ENCODE peak calls at places on chromosomes 5 and 9, in nine cellular contexts. One of them, this sample, is unnamed.

GRCh38 chr9:108534741-108535140 is 321.0 kb downstream of the ACTL7B start:
- DNase-seq in endothelial cell: no peak
- DNase-seq in foreskin fibroblast: peak
- DNase-seq in brain microvascular endothelial cell: peak
- DNase-seq in dorsolateral prefrontal cortex: no peak
- DNase-seq in CD8-positive, alpha-beta T cell: no peak
- DNase-seq in hepatocyte: no peak
- DNase-seq in B cell: no peak
- DNase-seq in H9: no peak
- DNase-seq in this sample: no peak

GRCh38 chr5:115558388-115558956 is 13.9 kb upstream of the FEM1C start:
- DNase-seq in endothelial cell: no peak
- DNase-seq in foreskin fibroblast: peak
- DNase-seq in brain microvascular endothelial cell: peak
- DNase-seq in dorsolateral prefrontal cortex: no peak
- DNase-seq in CD8-positive, alpha-beta T cell: no peak
- DNase-seq in hepatocyte: no peak
- DNase-seq in B cell: no peak
- DNase-seq in H9: no peak
- DNase-seq in this sample: no peak

GRCh38 chr9:34362614-34363013 is 14.1 kb downstream of the MYORG start:
- DNase-seq in endothelial cell: no peak
- DNase-seq in foreskin fibroblast: no peak
- DNase-seq in brain microvascular endothelial cell: no peak
- DNase-seq in dorsolateral prefrontal cortex: no peak
- DNase-seq in CD8-positive, alpha-beta T cell: no peak
- DNase-seq in hepatocyte: no peak
- DNase-seq in B cell: no peak
- DNase-seq in H9: no peak
- DNase-seq in this sample: no peak

GRCh38 chr9:107227696-107228258 is 55.3 kb upstream of the RAD23B start:
- DNase-seq in endothelial cell: no peak
- DNase-seq in foreskin fibroblast: no peak
- DNase-seq in brain microvascular endothelial cell: no peak
- DNase-seq in dorsolateral prefrontal cortex: no peak
- DNase-seq in CD8-positive, alpha-beta T cell: no peak
- DNase-seq in hepatocyte: no peak
- DNase-seq in B cell: no peak
- DNase-seq in H9: no peak
- DNase-seq in this sample: no peak

GRCh38 chr5:151022511-151023018 is 2.2 kb downstream of the GPX3 start:
- DNase-seq in endothelial cell: no peak
- DNase-seq in foreskin fibroblast: no peak
- DNase-seq in brain microvascular endothelial cell: no peak
- DNase-seq in dorsolateral prefrontal cortex: no peak
- DNase-seq in CD8-positive, alpha-beta T cell: no peak
- DNase-seq in hepatocyte: no peak
- DNase-seq in B cell: no peak
- DNase-seq in H9: no peak
- DNase-seq in this sample: no peak

GRCh38 chr5:59712836-59713487 is 180.6 kb downstream of the PDE4D start:
- DNase-seq in endothelial cell: no peak
- DNase-seq in foreskin fibroblast: no peak
- DNase-seq in brain microvascular endothelial cell: no peak
- DNase-seq in dorsolateral prefrontal cortex: no peak
- DNase-seq in CD8-positive, alpha-beta T cell: no peak
- DNase-seq in hepatocyte: no peak
- DNase-seq in B cell: no peak
- DNase-seq in H9: no peak
- DNase-seq in this sample: no peak

GRCh38 chr9:113399646-113400200 is 1.4 kb downstream of the ALAD start:
- DNase-seq in endothelial cell: no peak
- DNase-seq in foreskin fibroblast: no peak
- DNase-seq in brain microvascular endothelial cell: no peak
- DNase-seq in dorsolateral prefrontal cortex: no peak
- DNase-seq in CD8-positive, alpha-beta T cell: no peak
- DNase-seq in hepatocyte: no peak
- DNase-seq in B cell: no peak
- DNase-seq in H9: no peak
- DNase-seq in this sample: no peak

GRCh38 chr5:100667021-100667671 is 132.0 kb downstream of the FAM174A start:
- DNase-seq in endothelial cell: no peak
- DNase-seq in foreskin fibroblast: peak
- DNase-seq in brain microvascular endothelial cell: peak
- DNase-seq in dorsolateral prefrontal cortex: no peak
- DNase-seq in CD8-positive, alpha-beta T cell: no peak
- DNase-seq in hepatocyte: no peak
- DNase-seq in B cell: no peak
- DNase-seq in H9: no peak
- DNase-seq in this sample: no peak

GRCh38 chr9:122816163-122816867 is 12.1 kb downstream of the PDCL start:
- DNase-seq in endothelial cell: peak
- DNase-seq in foreskin fibroblast: no peak
- DNase-seq in brain microvascular endothelial cell: peak
- DNase-seq in dorsolateral prefrontal cortex: no peak
- DNase-seq in CD8-positive, alpha-beta T cell: no peak
- DNase-seq in hepatocyte: no peak
- DNase-seq in B cell: no peak
- DNase-seq in H9: no peak
- DNase-seq in this sample: peak

GRCh38 chr5:119996128-119996527 is 366.8 kb downstream of the FAM170A start:
- DNase-seq in endothelial cell: no peak
- DNase-seq in foreskin fibroblast: peak
- DNase-seq in brain microvascular endothelial cell: no peak
- DNase-seq in dorsolateral prefrontal cortex: no peak
- DNase-seq in CD8-positive, alpha-beta T cell: no peak
- DNase-seq in hepatocyte: no peak
- DNase-seq in B cell: no peak
- DNase-seq in H9: no peak
- DNase-seq in this sample: no peak

GRCh38 chr5:168796840-168797548 is 217.8 kb upstream of the PANK3 start:
- DNase-seq in endothelial cell: no peak
- DNase-seq in foreskin fibroblast: no peak
- DNase-seq in brain microvascular endothelial cell: no peak
- DNase-seq in dorsolateral prefrontal cortex: peak
- DNase-seq in CD8-positive, alpha-beta T cell: no peak
- DNase-seq in hepatocyte: no peak
- DNase-seq in B cell: no peak
- DNase-seq in H9: no peak
- DNase-seq in this sample: no peak

GRCh38 chr5:59485629-59486439 is 407.7 kb downstream of the PDE4D start:
- DNase-seq in endothelial cell: no peak
- DNase-seq in foreskin fibroblast: no peak
- DNase-seq in brain microvascular endothelial cell: no peak
- DNase-seq in dorsolateral prefrontal cortex: no peak
- DNase-seq in CD8-positive, alpha-beta T cell: no peak
- DNase-seq in hepatocyte: no peak
- DNase-seq in B cell: no peak
- DNase-seq in H9: no peak
- DNase-seq in this sample: no peak

GRCh38 chr5:138972230-138972629 is 97.1 kb upstream of the LRRTM2 start:
- DNase-seq in endothelial cell: no peak
- DNase-seq in foreskin fibroblast: peak
- DNase-seq in brain microvascular endothelial cell: no peak
- DNase-seq in dorsolateral prefrontal cortex: no peak
- DNase-seq in CD8-positive, alpha-beta T cell: no peak
- DNase-seq in hepatocyte: no peak
- DNase-seq in B cell: no peak
- DNase-seq in H9: no peak
- DNase-seq in this sample: no peak

DNA sequence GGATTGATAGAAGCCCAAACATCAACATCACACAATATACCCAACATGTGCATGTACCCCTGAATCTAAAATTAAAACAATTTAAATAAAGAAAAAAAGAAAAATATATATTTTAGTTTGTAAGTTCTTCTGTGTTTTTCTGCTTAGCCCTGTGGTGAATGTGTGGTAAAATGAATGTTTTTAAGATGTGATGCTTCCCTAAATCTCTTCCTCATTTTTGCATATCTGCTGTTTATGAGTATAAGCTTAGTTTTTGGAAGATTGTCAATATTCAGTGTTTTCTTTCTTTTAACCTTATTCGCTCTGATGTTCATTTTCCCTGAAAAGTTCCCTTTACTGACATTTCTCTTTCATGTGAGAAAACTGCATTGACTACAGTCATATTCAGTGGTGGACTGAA is 44.4 kb upstream of the DAB2 start:
- DNase-seq in endothelial cell: no peak
- DNase-seq in foreskin fibroblast: no peak
- DNase-seq in brain microvascular endothelial cell: no peak
- DNase-seq in dorsolateral prefrontal cortex: no peak
- DNase-seq in CD8-positive, alpha-beta T cell: no peak
- DNase-seq in hepatocyte: no peak
- DNase-seq in B cell: no peak
- DNase-seq in H9: no peak
- DNase-seq in this sample: no peak
- TF ChIP-seq CTCF in endothelial cell: no peak
- TF ChIP-seq CTCF in foreskin fibroblast: no peak
- TF ChIP-seq CTCF in brain microvascular endothelial cell: no peak
- TF ChIP-seq CTCF in dorsolateral prefrontal cortex: no peak
- TF ChIP-seq CTCF in CD8-positive, alpha-beta T cell: no peak
- TF ChIP-seq CTCF in hepatocyte: no peak
- TF ChIP-seq CTCF in B cell: no peak
- TF ChIP-seq CTCF in H9: no peak
- TF ChIP-seq CTCF in this sample: no peak

DNA sequence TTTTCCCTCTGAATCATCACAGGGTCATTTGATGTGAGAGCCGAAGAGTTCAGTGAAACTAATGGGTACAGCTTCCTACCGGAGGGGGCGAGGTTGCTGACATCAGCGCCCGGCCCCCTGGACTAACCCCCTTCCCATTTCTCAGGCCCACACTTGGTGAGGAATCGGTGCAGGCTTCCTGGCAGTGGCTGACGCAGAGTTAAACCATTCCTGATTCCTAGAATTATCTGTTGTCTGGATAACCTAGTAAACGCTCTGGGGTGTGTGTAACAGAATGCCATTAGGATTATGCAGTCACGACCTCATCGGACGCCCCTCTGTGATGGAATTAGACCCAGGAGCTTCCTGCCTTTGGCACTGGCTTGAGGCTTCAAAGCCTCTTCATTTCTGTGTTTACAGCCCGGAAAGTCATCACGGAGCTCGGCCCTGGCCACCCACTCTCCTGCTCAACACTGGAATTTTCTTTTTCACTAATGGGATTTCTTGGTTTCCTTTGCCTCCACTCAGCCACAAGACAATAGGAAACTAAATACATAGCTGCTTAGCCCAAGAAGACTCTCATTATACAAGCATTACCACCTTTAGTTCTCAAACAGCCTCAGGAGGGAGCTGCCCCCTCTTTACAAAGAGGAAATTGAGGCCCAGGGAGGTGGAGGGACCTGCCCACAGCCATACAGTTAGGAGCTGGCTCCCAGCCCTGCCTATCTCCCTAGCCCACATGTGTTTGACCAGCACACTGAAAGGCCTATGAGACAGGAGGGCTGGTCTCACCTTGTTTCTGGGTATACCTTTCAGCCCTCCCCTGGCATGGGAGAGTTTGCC is 61.3 kb upstream of the RPL26L1 start:
- DNase-seq in endothelial cell: no peak
- DNase-seq in foreskin fibroblast: peak
- DNase-seq in brain microvascular endothelial cell: peak
- DNase-seq in dorsolateral prefrontal cortex: no peak
- DNase-seq in CD8-positive, alpha-beta T cell: no peak
- DNase-seq in hepatocyte: peak
- DNase-seq in B cell: no peak
- DNase-seq in H9: no peak
- DNase-seq in this sample: no peak
- TF ChIP-seq CTCF in endothelial cell: no peak
- TF ChIP-seq CTCF in foreskin fibroblast: no peak
- TF ChIP-seq CTCF in brain microvascular endothelial cell: peak
- TF ChIP-seq CTCF in dorsolateral prefrontal cortex: no peak
- TF ChIP-seq CTCF in CD8-positive, alpha-beta T cell: no peak
- TF ChIP-seq CTCF in hepatocyte: no peak
- TF ChIP-seq CTCF in B cell: no peak
- TF ChIP-seq CTCF in H9: no peak
- TF ChIP-seq CTCF in this sample: no peak

GRCh38 chr5:142210011-142210410 is 101.4 kb downstream of the NDFIP1 start:
- DNase-seq in endothelial cell: no peak
- DNase-seq in foreskin fibroblast: no peak
- DNase-seq in brain microvascular endothelial cell: no peak
- DNase-seq in dorsolateral prefrontal cortex: no peak
- DNase-seq in CD8-positive, alpha-beta T cell: no peak
- DNase-seq in hepatocyte: no peak
- DNase-seq in B cell: no peak
- DNase-seq in H9: no peak
- DNase-seq in this sample: no peak

GRCh38 chr5:142204219-142204618 is 95.6 kb downstream of the NDFIP1 start:
- DNase-seq in endothelial cell: no peak
- DNase-seq in foreskin fibroblast: no peak
- DNase-seq in brain microvascular endothelial cell: no peak
- DNase-seq in dorsolateral prefrontal cortex: no peak
- DNase-seq in CD8-positive, alpha-beta T cell: no peak
- DNase-seq in hepatocyte: no peak
- DNase-seq in B cell: no peak
- DNase-seq in H9: no peak
- DNase-seq in this sample: no peak

GRCh38 chr5:142208777-142209312 is 100.3 kb downstream of the NDFIP1 start:
- DNase-seq in endothelial cell: no peak
- DNase-seq in foreskin fibroblast: no peak
- DNase-seq in brain microvascular endothelial cell: no peak
- DNase-seq in dorsolateral prefrontal cortex: no peak
- DNase-seq in CD8-positive, alpha-beta T cell: no peak
- DNase-seq in hepatocyte: no peak
- DNase-seq in B cell: no peak
- DNase-seq in H9: no peak
- DNase-seq in this sample: no peak

GRCh38 chr5:142211013-142211412 is 102.4 kb downstream of the NDFIP1 start:
- DNase-seq in endothelial cell: no peak
- DNase-seq in foreskin fibroblast: no peak
- DNase-seq in brain microvascular endothelial cell: no peak
- DNase-seq in dorsolateral prefrontal cortex: no peak
- DNase-seq in CD8-positive, alpha-beta T cell: no peak
- DNase-seq in hepatocyte: no peak
- DNase-seq in B cell: no peak
- DNase-seq in H9: no peak
- DNase-seq in this sample: no peak

GRCh38 chr5:142206801-142207200 is 98.2 kb downstream of the NDFIP1 start:
- DNase-seq in endothelial cell: no peak
- DNase-seq in foreskin fibroblast: no peak
- DNase-seq in brain microvascular endothelial cell: no peak
- DNase-seq in dorsolateral prefrontal cortex: no peak
- DNase-seq in CD8-positive, alpha-beta T cell: no peak
- DNase-seq in hepatocyte: no peak
- DNase-seq in B cell: no peak
- DNase-seq in H9: no peak
- DNase-seq in this sample: no peak
- TF ChIP-seq CTCF in endothelial cell: no peak
- TF ChIP-seq CTCF in foreskin fibroblast: no peak
- TF ChIP-seq CTCF in brain microvascular endothelial cell: peak
- TF ChIP-seq CTCF in dorsolateral prefrontal cortex: no peak
- TF ChIP-seq CTCF in CD8-positive, alpha-beta T cell: no peak
- TF ChIP-seq CTCF in hepatocyte: no peak
- TF ChIP-seq CTCF in B cell: no peak
- TF ChIP-seq CTCF in H9: peak
- TF ChIP-seq CTCF in this sample: no peak

DNA sequence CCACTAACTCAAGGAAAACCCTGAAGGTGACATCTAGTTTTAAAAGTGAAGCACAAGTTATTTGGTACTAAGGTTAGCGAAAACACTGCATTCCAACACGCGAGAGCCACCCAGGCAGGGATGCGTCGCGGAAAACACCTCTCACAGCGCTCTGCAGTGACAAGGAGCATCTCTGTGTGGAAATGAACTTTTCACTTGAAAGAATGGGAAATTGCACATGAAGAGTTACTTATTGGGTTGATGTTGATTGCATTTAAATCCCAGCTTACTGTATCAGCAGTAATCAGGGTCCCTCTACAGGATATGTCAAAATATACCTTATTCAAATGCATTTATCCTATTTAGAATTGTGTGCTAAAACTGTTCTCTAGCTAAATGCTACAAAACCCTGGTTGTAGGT is 144.4 kb downstream of the BNC2 start:
- DNase-seq in endothelial cell: no peak
- DNase-seq in foreskin fibroblast: no peak
- DNase-seq in brain microvascular endothelial cell: peak
- DNase-seq in dorsolateral prefrontal cortex: no peak
- DNase-seq in CD8-positive, alpha-beta T cell: no peak
- DNase-seq in hepatocyte: peak
- DNase-seq in B cell: no peak
- DNase-seq in H9: no peak
- DNase-seq in this sample: no peak
- TF ChIP-seq CTCF in endothelial cell: no peak
- TF ChIP-seq CTCF in foreskin fibroblast: no peak
- TF ChIP-seq CTCF in brain microvascular endothelial cell: peak
- TF ChIP-seq CTCF in dorsolateral prefrontal cortex: no peak
- TF ChIP-seq CTCF in CD8-positive, alpha-beta T cell: no peak
- TF ChIP-seq CTCF in hepatocyte: peak
- TF ChIP-seq CTCF in B cell: no peak
- TF ChIP-seq CTCF in H9: no peak
- TF ChIP-seq CTCF in this sample: no peak